ENCODE peak calls at places on chromosomes 2 and 18, in seven cellular contexts. K, B, L, P, T, I and D are unnamed samples.

GRCh38 chr2:148501545-148501944 is 143.0 kb upstream of the EPC2 start:
- DNase-seq in K (no peak), B (no peak), L (no peak), P (no peak), T (no peak), I (no peak), D (no peak)

GRCh38 chr2:1988594-1988993 is 244.3 kb upstream of the PXDN start:
- DNase-seq in K (no peak), B (no peak), L (no peak), P (no peak), T (no peak), I (no peak), D (no peak)

GRCh38 chr2:98522854-98523253 is 78.2 kb downstream of the INPP4A start:
- DNase-seq in K (peak), B (no peak), L (no peak), P (no peak), T (no peak), I (no peak), D (no peak)

GRCh38 chr18:75269140-75269676 is 58.6 kb downstream of the TSHZ1 start:
- DNase-seq in K (no peak), B (no peak), L (no peak), P (no peak), T (no peak), I (peak), D (no peak)

GRCh38 chr18:62944454-62944853 is 229.1 kb downstream of the PHLPP1 start:
- DNase-seq in K (peak), B (no peak), L (peak), P (no peak), T (no peak), I (no peak), D (no peak)

GRCh38 chr18:23825978-23826405 is 136.7 kb downstream of the LAMA3 start:
- DNase-seq in K (peak), B (no peak), L (no peak), P (peak), T (peak), I (no peak), D (no peak)

GRCh38 chr2:239806276-239806675 is 218.9 kb downstream of the NDUFA10 start:
- DNase-seq in K (no peak), B (no peak), L (no peak), P (no peak), T (no peak), I (no peak), D (no peak)

GRCh38 chr2:121000804-121001203 is 265.1 kb downstream of the GLI2 start:
- DNase-seq in K (no peak), B (no peak), L (no peak), P (no peak), T (no peak), I (no peak), D (no peak)

GRCh38 chr2:156459720-156460119 is 23.5 kb downstream of the GPD2 start:
- DNase-seq in K (no peak), B (no peak), L (no peak), P (no peak), T (no peak), I (no peak), D (no peak)

GRCh38 chr2:121282800-121283382 is 2.1 kb downstream of the TFCP2L1 start:
- DNase-seq in K (no peak), B (no peak), L (no peak), P (no peak), T (no peak), I (no peak), D (no peak)

GRCh38 chr18:7645756-7646155 is 78.6 kb downstream of the PTPRM start:
- DNase-seq in K (no peak), B (no peak), L (no peak), P (no peak), T (no peak), I (no peak), D (no peak)

GRCh38 chr2:85678794-85679672 is 11.0 kb upstream of the SFTPB start:
- DNase-seq in K (peak), B (no peak), L (peak), P (peak), T (peak), I (peak), D (no peak)

GRCh38 chr18:26593365-26594320 is 45.3 kb upstream of the KCTD1 start:
- DNase-seq in K (no peak), B (no peak), L (no peak), P (no peak), T (no peak), I (no peak), D (no peak)

GRCh38 chr2:58449286-58450010 is 208.3 kb upstream of the FANCL start:
- DNase-seq in K (no peak), B (peak), L (peak), P (no peak), T (no peak), I (no peak), D (peak)

GRCh38 chr2:168632733-168633132 is 169.7 kb upstream of the NOSTRIN start:
- DNase-seq in K (peak), B (no peak), L (no peak), P (no peak), T (no peak), I (no peak), D (no peak)

GRCh38 chr2:196170681-196171247 is 614 bp downstream of the STK17B start:
- DNase-seq in K (peak), B (no peak), L (peak), P (no peak), T (peak), I (no peak), D (no peak)

GRCh38 chr2:190766581-190766980 is 114.0 kb upstream of the GLS start:
- DNase-seq in K (no peak), B (no peak), L (no peak), P (no peak), T (no peak), I (no peak), D (no peak)

GRCh38 chr2:98498703-98499445 is 54.2 kb downstream of the INPP4A start:
- DNase-seq in K (no peak), B (no peak), L (no peak), P (no peak), T (no peak), I (no peak), D (no peak)

GRCh38 chr2:26642437-26642836 is 1.3 kb upstream of the CIB4 start:
- DNase-seq in K (no peak), B (no peak), L (no peak), P (no peak), T (no peak), I (no peak), D (no peak)

GRCh38 chr2:17470855-17471641 is 47.2 kb downstream of the RAD51AP2 start:
- DNase-seq in K (peak), B (peak), L (peak), P (no peak), T (no peak), I (peak), D (no peak)

GRCh38 chr2:232229296-232229916 is 149.1 kb upstream of the ALPP start:
- DNase-seq in K (peak), B (no peak), L (no peak), P (peak), T (no peak), I (no peak), D (no peak)

GRCh38 chr2:219460424-219460926 is 25.8 kb downstream of the SPEG start:
- DNase-seq in K (peak), B (no peak), L (peak), P (peak), T (peak), I (peak), D (no peak)

GRCh38 chr2:204313256-204313655 is 232.0 kb upstream of the PARD3B start:
- DNase-seq in K (no peak), B (no peak), L (peak), P (no peak), T (no peak), I (no peak), D (no peak)

GRCh38 chr2:204317640-204318039 is 227.6 kb upstream of the PARD3B start:
- DNase-seq in K (no peak), B (no peak), L (no peak), P (no peak), T (no peak), I (no peak), D (no peak)

GRCh38 chr2:204321027-204321800 is 224.1 kb upstream of the PARD3B start:
- DNase-seq in K (no peak), B (no peak), L (no peak), P (no peak), T (no peak), I (no peak), D (no peak)

GRCh38 chr2:204315236-204315662 is 230.0 kb upstream of the PARD3B start:
- DNase-seq in K (peak), B (no peak), L (no peak), P (no peak), T (no peak), I (no peak), D (no peak)
- H3K4me3 ChIP-seq in K (no peak), B (no peak), L (no peak), P (no peak), T (no peak), I (no peak), D (no peak)

DNA sequence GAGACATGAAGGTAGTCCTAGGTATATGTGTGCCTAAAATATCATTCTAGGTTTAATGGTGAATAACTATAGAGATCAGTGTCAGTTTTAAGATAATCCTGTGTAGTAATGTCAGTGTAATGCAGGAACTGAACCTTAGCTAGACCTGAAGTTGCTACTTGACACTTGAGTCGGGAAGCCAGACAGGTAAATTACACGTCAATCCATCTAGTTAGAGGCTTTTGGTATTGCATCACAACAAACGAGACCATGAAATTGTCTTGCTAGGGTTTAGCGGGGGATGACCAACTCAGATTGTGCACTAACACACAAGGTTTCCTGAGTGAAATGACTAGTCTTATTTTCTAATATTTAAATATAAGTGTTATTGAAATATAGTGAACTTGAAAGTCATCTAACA is 2.0 kb downstream of the YPEL5 start:
- DNase-seq in K (no peak), B (no peak), L (peak), P (no peak), T (no peak), I (no peak), D (no peak)
- H3K4me3 ChIP-seq in K (no peak), B (peak), L (no peak), P (no peak), T (no peak), I (no peak), D (peak)

GRCh38 chr2:105802587-105802986 is 57.9 kb downstream of the NCK2 start:
- DNase-seq in K (no peak), B (peak), L (no peak), P (no peak), T (no peak), I (no peak), D (no peak)
- H3K4me3 ChIP-seq in K (no peak), B (no peak), L (no peak), P (no peak), T (no peak), I (no peak), D (no peak)

GRCh38 chr18:8751692-8752091 is 46.3 kb downstream of the MTCL1 start:
- DNase-seq in K (no peak), B (no peak), L (no peak), P (no peak), T (no peak), I (no peak), D (no peak)
- H3K4me3 ChIP-seq in K (no peak), B (no peak), L (no peak), P (no peak), T (no peak), I (no peak), D (no peak)